ENCODE peak calls at places on chromosomes 2 and 18, in eight cellular contexts. V is A549, M is transverse colon, T is H9, D is left ventricle myocardium inferior, Z is thoracic aorta, J is PC-9, O is body of pancreas. E is an unnamed sample.

GRCh38 chr2:150374562-150374961 is 112.9 kb downstream of the RND3 start:
- DNase-seq in V (no peak), M (no peak), T (no peak), D (no peak), Z (no peak), J (no peak), O (no peak), E (no peak)

GRCh38 chr2:233362742-233363141 is 8.4 kb downstream of the DGKD start:
- DNase-seq in V (no peak), M (no peak), T (no peak), D (no peak), Z (no peak), J (no peak), O (no peak), E (no peak)

GRCh38 chr18:51385270-51385669 is 187.8 kb upstream of the MEX3C start:
- DNase-seq in V (no peak), M (no peak), T (no peak), D (no peak), Z (no peak), J (no peak), O (no peak), E (no peak)

GRCh38 chr2:12502759-12503158 is 214.0 kb upstream of the TRIB2 start:
- DNase-seq in V (no peak), M (no peak), T (no peak), D (no peak), Z (no peak), J (no peak), O (no peak), E (no peak)

GRCh38 chr2:111072220-111072871 is 48.4 kb upstream of the BCL2L11 start:
- DNase-seq in V (no peak), M (no peak), T (no peak), D (no peak), Z (no peak), J (peak; percentile 86), O (no peak), E (no peak)

GRCh38 chr2:37698931-37699481 is 27.6 kb upstream of the CDC42EP3 start:
- DNase-seq in V (no peak), M (no peak), T (no peak), D (no peak), Z (no peak), J (peak; percentile 97), O (no peak), E (no peak)

GRCh38 chr18:73244411-73244810 is 376.6 kb upstream of the NETO1 start:
- DNase-seq in V (no peak), M (no peak), T (no peak), D (no peak), Z (no peak), J (no peak), O (no peak), E (no peak)

GRCh38 chr2:128941676-128942075 is 623.0 kb upstream of the HS6ST1 start:
- DNase-seq in V (no peak), M (no peak), T (no peak), D (no peak), Z (no peak), J (no peak), O (peak; percentile 84), E (no peak)

GRCh38 chr2:54613361-54613760 is 110.1 kb upstream of the EML6 start:
- DNase-seq in V (no peak), M (no peak), T (no peak), D (no peak), Z (no peak), J (no peak), O (no peak), E (no peak)

GRCh38 chr18:8423051-8423558 is 186.1 kb upstream of the RAB12 start:
- DNase-seq in V (no peak), M (no peak), T (no peak), D (no peak), Z (no peak), J (no peak), O (no peak), E (no peak)

GRCh38 chr2:72915076-72915906 is 2.0 kb upstream of the EMX1 start:
- DNase-seq in V (no peak), M (no peak), T (peak; percentile 41), D (no peak), Z (no peak), J (no peak), O (peak; percentile 13), E (no peak)

GRCh38 chr2:16034151-16034974 is 94.0 kb downstream of the MYCN start:
- DNase-seq in V (peak; percentile 35), M (no peak), T (peak; percentile 78), D (no peak), Z (no peak), J (no peak), O (no peak), E (no peak)

GRCh38 chr2:46902465-46902864 is 13.1 kb downstream of the MCFD2 start:
- DNase-seq in V (no peak), M (no peak), T (no peak), D (no peak), Z (no peak), J (no peak), O (no peak), E (no peak)

GRCh38 chr2:10285578-10286198 is 17.0 kb upstream of the HPCAL1 start:
- DNase-seq in V (peak; percentile 86), M (peak; percentile 58), T (peak; percentile 64), D (peak; percentile 78), Z (peak; percentile 71), J (peak; percentile 93), O (peak; percentile 80), E (peak; percentile 29)

GRCh38 chr2:17736989-17737388 is 16.6 kb downstream of the SMC6 start:
- DNase-seq in V (no peak), M (no peak), T (no peak), D (no peak), Z (no peak), J (no peak), O (no peak), E (no peak)

GRCh38 chr2:52976132-52976949 is 791.3 kb upstream of the CHAC2 start:
- DNase-seq in V (peak; percentile 3), M (no peak), T (peak; percentile 51), D (no peak), Z (no peak), J (peak; percentile 38), O (peak; percentile 18), E (no peak)

GRCh38 chr18:32048507-32049091 is 30.0 kb downstream of the RNF125 start:
- DNase-seq in V (no peak), M (peak; percentile 68), T (no peak), D (peak; percentile 27), Z (no peak), J (no peak), O (no peak), E (peak; percentile 41)

GRCh38 chr2:240624950-240625621 is at the start of gene GPR35:
- DNase-seq in V (no peak), M (peak; percentile 58), T (peak; percentile 24), D (peak; percentile 38), Z (no peak), J (no peak), O (no peak), E (no peak)

GRCh38 chr2:16226942-16227664 is 286.8 kb downstream of the MYCN start:
- DNase-seq in V (no peak), M (no peak), T (no peak), D (no peak), Z (no peak), J (no peak), O (no peak), E (no peak)

GRCh38 chr2:197939787-197940186 is 135.4 kb downstream of the PLCL1 start:
- DNase-seq in V (no peak), M (no peak), T (no peak), D (no peak), Z (no peak), J (no peak), O (no peak), E (no peak)

GRCh38 chr2:33791625-33792024 is 192.5 kb upstream of the FAM98A start:
- DNase-seq in V (no peak), M (no peak), T (no peak), D (no peak), Z (no peak), J (peak; percentile 53), O (no peak), E (peak; percentile 10)

DNA sequence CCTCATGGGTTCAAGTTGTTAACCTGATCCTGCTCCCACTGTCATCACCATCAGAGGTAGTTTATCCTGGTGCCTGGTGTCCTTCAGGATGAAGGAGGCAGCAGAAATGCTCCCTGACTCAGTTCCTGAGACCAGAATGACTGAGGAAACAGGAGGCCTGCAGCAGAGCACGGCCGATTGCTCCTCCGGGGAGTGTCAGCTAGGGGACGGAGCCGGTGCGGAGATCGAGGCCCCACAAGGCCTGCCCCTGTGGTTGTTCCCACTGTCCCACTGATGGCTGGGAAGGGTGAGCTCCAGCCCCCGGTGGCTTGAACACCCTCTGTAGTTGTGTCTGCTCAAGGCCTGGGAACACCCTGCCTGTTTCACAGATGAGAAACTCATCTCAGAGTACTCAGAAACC is 45.6 kb downstream of the SH3BP4 start:
- DNase-seq in V (no peak), M (no peak), T (no peak), D (no peak), Z (no peak), J (no peak), O (no peak), E (no peak)
- H3K27ac ChIP-seq in V (peak overlapping the region; percentile 80), M (no peak overlapping the region), T (no peak overlapping the region), D (no peak overlapping the region), Z (no peak overlapping the region), J (no peak overlapping the region), O (peak overlapping the region; percentile 92), E (no peak overlapping the region)

DNA sequence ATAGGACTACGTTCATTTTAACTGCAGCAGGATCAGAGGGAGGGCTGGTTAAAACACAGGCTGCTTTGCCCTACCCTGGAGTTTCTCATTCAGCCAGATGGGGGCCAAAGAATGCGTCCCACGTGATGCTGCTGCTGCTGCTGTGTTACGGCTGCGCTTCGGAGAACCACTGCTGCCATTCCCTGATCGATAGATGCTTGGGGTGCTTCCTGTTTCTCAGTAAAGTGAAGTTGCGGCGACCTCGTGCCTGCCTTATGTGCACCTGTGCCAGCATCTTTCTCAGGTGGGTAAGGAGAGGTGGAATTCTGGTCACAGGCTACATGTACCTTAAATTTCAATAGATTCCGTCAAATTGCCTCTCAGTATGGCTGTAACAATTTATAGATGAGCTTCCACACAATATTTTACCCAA is 24.7 kb upstream of the TOGARAM2 start:
- DNase-seq in V (no peak), M (no peak), T (peak; percentile 89), D (no peak), Z (no peak), J (no peak), O (peak; percentile 39), E (no peak)
- TF ChIP-seq CTCF in V (no peak), M (no peak), T (peak; percentile 46), D (no peak), Z (peak; percentile 11), J (no peak), O (peak; percentile 22), E (no peak)

DNA sequence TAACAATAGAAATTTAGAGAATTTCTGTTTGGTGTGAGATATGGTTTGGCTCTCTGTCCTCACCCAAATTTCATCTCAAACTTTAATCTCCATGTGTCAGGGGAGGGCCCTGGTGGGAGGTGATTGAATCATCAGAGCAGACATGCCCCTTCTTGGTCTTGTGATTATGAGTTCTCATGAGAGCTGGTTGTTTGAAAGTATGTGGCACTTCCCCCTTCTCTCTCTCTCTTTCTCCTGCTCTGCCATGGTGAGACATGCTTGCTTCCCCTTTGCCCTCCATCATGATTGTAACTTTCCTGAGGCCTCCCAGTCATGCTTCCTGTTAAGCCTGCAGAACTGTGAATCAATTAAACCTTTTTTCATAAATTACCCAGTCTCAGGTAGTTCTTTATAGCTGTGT is 524.7 kb upstream of the ACVR2A start:
- DNase-seq in V (no peak), M (no peak), T (no peak), D (no peak), Z (no peak), J (no peak), O (no peak), E (no peak)
- H3K27ac ChIP-seq in V (no peak overlapping the region), M (no peak overlapping the region), T (no peak overlapping the region), D (no peak overlapping the region), Z (no peak overlapping the region), J (no peak overlapping the region), O (no peak overlapping the region), E (no peak overlapping the region)

GRCh38 chr18:27298215-27298804 is 113.2 kb upstream of the CHST9 start:
- DNase-seq in V (no peak), M (no peak), T (no peak), D (no peak), Z (no peak), J (no peak), O (no peak), E (no peak)
- TF ChIP-seq CTCF in V (peak; percentile 10), M (peak; percentile 10), T (peak; percentile 76), D (peak; percentile 64), Z (no peak), J (peak; percentile 26), O (peak; percentile 60), E (no peak)

E was measured in gastrocnemius medialis.